ENCODE peak calls at places on chromosomes 7 and 10, in six cellular contexts. F, G, A, C, M and V are unnamed samples.

GRCh38 chr7:54781356-54781912 is 22.4 kb upstream of the SEC61G start:
- DNase-seq in F (no peak), G (no peak), A (no peak), C (no peak), M (no peak), V (no peak)

GRCh38 chr7:836429-836828 is 4.2 kb downstream of the SUN1 start:
- DNase-seq in F (peak), G (peak), A (no peak), C (no peak), M (no peak), V (peak)

GRCh38 chr10:50577681-50578350 is 45.9 kb downstream of the SGMS1 start:
- DNase-seq in F (no peak), G (peak), A (no peak), C (no peak), M (no peak), V (no peak)

GRCh38 chr7:39271386-39271785 is 293.7 kb downstream of the POU6F2 start:
- DNase-seq in F (peak), G (peak), A (peak), C (peak), M (no peak), V (no peak)

GRCh38 chr10:23543696-23544095 is 104.8 kb downstream of the OTUD1 start:
- DNase-seq in F (no peak), G (no peak), A (no peak), C (no peak), M (no peak), V (no peak)

GRCh38 chr7:39417642-39418041 is 148.6 kb upstream of the YAE1 start:
- DNase-seq in F (no peak), G (no peak), A (no peak), C (no peak), M (no peak), V (no peak)

GRCh38 chr10:28878236-28878970 is 201.1 kb downstream of the BAMBI start:
- DNase-seq in F (no peak), G (no peak), A (no peak), C (no peak), M (no peak), V (no peak)

GRCh38 chr10:14995964-14996565 is 36.9 kb downstream of the MEIG1 start:
- DNase-seq in F (no peak), G (no peak), A (no peak), C (no peak), M (no peak), V (no peak)

GRCh38 chr10:62082729-62083412 is 181.4 kb downstream of the ARID5B start:
- DNase-seq in F (no peak), G (no peak), A (no peak), C (no peak), M (no peak), V (no peak)

GRCh38 chr10:95847007-95847406 is 60.8 kb upstream of the CC2D2B start:
- DNase-seq in F (no peak), G (no peak), A (no peak), C (no peak), M (no peak), V (no peak)

GRCh38 chr7:135744938-135745701 is 3.5 kb downstream of the FAM180A start:
- DNase-seq in F (peak), G (no peak), A (no peak), C (no peak), M (peak), V (no peak)

GRCh38 chr7:103065666-103066065 is 8.9 kb downstream of the FBXL13 start:
- DNase-seq in F (peak), G (peak), A (peak), C (peak), M (no peak), V (peak)

GRCh38 chr10:57303567-57303966 is 942.5 kb upstream of the ZWINT start:
- DNase-seq in F (peak), G (no peak), A (no peak), C (no peak), M (no peak), V (no peak)

GRCh38 chr7:32879460-32879859 is 12.1 kb downstream of the KBTBD2 start:
- DNase-seq in F (no peak), G (no peak), A (no peak), C (no peak), M (no peak), V (no peak)

GRCh38 chr7:65339257-65339656 is 34.4 kb upstream of the ZNF92 start:
- DNase-seq in F (no peak), G (no peak), A (no peak), C (no peak), M (no peak), V (no peak)

GRCh38 chr10:92914478-92915066 is 66.3 kb downstream of the EXOC6 start:
- DNase-seq in F (peak), G (peak), A (no peak), C (peak), M (no peak), V (peak)

GRCh38 chr7:2003931-2004812 is 228.6 kb downstream of the MAD1L1 start:
- DNase-seq in F (no peak), G (no peak), A (peak), C (peak), M (no peak), V (no peak)

GRCh38 chr10:94902570-94902969 is 35.9 kb upstream of the CYP2C9 start:
- DNase-seq in F (peak), G (peak), A (no peak), C (no peak), M (no peak), V (no peak)

GRCh38 chr7:122311280-122311679 is 6.7 kb upstream of the FEZF1 start:
- DNase-seq in F (no peak), G (no peak), A (no peak), C (peak), M (no peak), V (peak)

GRCh38 chr7:26675143-26675887 is 189.1 kb downstream of the SKAP2 start:
- DNase-seq in F (peak), G (no peak), A (no peak), C (no peak), M (no peak), V (no peak)

GRCh38 chr7:106102387-106102966 is 9.6 kb downstream of the SYPL1 start:
- DNase-seq in F (no peak), G (no peak), A (no peak), C (no peak), M (no peak), V (no peak)

GRCh38 chr7:108448777-108449576 is 7.3 kb downstream of the NRCAM start:
- DNase-seq in F (no peak), G (no peak), A (no peak), C (no peak), M (no peak), V (no peak)

GRCh38 chr7:5302577-5302976 is 19.8 kb downstream of the SLC29A4 start:
- DNase-seq in F (no peak), G (no peak), A (no peak), C (no peak), M (no peak), V (no peak)

GRCh38 chr7:8212638-8213037 is 49.3 kb downstream of the ICA1 start:
- DNase-seq in F (no peak), G (no peak), A (no peak), C (peak), M (no peak), V (no peak)

GRCh38 chr7:36155811-36156361 is 2.8 kb downstream of the EEPD1 start:
- DNase-seq in F (no peak), G (peak), A (no peak), C (no peak), M (no peak), V (peak)
- TF ChIP-seq CTCF in F (no peak), G (no peak), A (no peak), C (no peak), M (no peak), V (no peak)

DNA sequence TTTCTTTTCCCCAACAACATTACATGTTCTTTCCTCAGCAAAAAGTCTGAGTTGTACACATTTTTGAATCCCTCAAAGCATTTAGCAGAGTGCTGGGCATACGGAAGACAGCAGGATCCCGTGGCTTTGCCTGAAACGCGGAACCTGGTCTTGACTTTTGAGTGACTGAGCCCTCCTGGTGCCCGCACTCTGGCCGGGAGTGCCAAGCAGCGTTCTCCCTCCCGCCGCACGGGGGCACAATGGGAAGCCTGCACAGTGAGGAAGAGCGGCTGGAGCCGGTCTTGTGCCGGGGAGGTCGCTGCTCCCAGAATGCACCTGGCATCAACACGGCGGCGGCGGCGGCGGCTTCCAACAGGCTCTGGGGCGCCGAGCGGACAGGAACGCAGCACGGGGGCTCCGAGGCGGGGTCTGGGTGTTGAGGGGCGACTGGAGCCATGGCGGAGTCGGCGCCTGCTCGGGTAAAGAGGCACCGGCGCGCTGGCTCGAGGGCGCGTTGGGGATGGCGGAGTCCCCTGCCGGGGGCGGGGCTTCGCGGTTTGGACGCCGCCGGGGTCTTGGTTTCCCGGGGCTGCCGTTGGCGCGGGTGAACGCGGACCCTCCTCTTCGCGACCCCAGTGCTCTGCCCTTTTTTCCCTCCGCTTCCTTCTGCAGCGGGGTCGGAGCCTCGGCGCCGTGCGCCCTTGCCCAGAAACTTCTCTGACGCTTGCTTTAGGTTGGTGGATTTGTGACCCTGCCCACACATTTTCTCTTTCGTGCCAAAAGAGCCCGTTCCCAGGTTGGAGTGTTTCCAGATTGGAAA is at the start of gene ZNF212:
- DNase-seq in F (peak), G (peak), A (peak), C (peak), M (peak), V (peak)
- TF ChIP-seq CTCF in F (peak), G (peak), A (peak), C (peak), M (peak), V (peak)

DNA sequence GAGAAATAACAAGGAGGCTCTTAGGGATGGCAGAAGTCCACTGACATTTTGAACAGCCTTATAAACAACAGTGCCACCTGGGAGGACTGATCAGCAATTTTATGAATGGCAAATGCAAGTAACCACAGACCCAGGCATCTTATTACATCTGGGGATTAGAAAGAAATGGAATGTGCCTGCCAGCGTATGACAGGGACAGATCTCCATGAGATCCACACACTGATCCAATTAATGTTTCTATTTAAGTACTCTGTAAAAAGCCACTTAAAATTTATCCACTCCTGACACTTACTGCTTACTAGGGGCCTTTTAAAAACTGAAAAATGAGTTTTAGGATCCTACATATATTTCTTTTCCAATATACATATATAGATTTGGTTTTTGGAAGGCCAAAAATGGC is 28.6 kb downstream of the PARD3 start:
- DNase-seq in F (no peak), G (no peak), A (no peak), C (no peak), M (peak), V (no peak)
- TF ChIP-seq CTCF in F (no peak), G (no peak), A (no peak), C (no peak), M (no peak), V (no peak)

GRCh38 chr7:23467281-23467680 is 3.0 kb downstream of the IGF2BP3 start:
- DNase-seq in F (peak), G (peak), A (no peak), C (no peak), M (no peak), V (no peak)

GRCh38 chr7:23458044-23458443 is 12.2 kb downstream of the IGF2BP3 start:
- DNase-seq in F (no peak), G (no peak), A (no peak), C (no peak), M (no peak), V (no peak)

GRCh38 chr7:23467731-23468720 is 2.3 kb downstream of the IGF2BP3 start:
- DNase-seq in F (peak), G (peak), A (no peak), C (peak), M (no peak), V (peak)

GRCh38 chr7:23468721-23469149 is 1.6 kb downstream of the IGF2BP3 start:
- DNase-seq in F (peak), G (peak), A (no peak), C (no peak), M (no peak), V (peak)

DNA sequence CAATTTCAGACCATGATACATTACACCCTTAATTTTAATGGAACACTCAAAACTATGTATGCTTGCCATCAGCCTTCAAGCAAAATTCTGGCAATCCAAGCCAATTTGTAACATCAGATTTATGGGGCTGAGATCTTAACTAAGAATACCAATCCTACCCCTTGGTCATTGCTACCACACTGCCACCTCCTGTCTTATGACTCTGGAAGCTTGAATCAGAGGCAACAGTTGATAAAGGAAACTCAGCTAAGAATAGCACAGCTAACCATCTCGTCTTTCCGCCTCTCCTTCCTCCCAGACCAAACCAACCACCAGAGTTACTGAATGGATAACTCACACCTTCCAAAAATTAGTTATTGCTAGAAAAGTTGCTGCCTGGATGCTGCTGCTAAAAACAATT is 7.4 kb downstream of the IGF2BP3 start:
- DNase-seq in F (peak), G (peak), A (no peak), C (no peak), M (peak), V (peak)
- TF ChIP-seq CTCF in F (no peak), G (peak), A (peak), C (no peak), M (peak), V (no peak)

DNA sequence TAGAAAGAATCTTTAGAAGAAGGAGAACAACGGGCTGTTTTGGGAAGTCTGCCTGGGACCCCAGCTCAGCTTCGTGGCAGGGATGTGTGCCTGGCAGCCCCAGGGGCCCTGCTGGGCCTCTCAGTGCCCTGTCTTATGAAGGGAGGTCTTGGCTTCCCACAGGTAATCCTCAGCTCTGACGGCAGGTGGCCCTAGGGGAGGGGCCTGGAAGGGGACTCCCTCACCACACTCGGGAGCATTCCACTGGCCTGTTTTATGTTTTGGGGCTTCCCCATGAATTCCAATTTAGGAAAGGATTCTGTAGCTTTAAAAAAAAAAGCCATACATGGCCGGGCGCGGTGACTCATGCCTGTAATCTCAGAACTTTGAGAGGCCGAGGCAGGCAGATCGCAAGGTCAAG is 3.0 kb upstream of the DMBT1 start:
- DNase-seq in F (peak), G (no peak), A (peak), C (no peak), M (no peak), V (no peak)
- TF ChIP-seq CTCF in F (no peak), G (no peak), A (no peak), C (no peak), M (no peak), V (no peak)

DNA sequence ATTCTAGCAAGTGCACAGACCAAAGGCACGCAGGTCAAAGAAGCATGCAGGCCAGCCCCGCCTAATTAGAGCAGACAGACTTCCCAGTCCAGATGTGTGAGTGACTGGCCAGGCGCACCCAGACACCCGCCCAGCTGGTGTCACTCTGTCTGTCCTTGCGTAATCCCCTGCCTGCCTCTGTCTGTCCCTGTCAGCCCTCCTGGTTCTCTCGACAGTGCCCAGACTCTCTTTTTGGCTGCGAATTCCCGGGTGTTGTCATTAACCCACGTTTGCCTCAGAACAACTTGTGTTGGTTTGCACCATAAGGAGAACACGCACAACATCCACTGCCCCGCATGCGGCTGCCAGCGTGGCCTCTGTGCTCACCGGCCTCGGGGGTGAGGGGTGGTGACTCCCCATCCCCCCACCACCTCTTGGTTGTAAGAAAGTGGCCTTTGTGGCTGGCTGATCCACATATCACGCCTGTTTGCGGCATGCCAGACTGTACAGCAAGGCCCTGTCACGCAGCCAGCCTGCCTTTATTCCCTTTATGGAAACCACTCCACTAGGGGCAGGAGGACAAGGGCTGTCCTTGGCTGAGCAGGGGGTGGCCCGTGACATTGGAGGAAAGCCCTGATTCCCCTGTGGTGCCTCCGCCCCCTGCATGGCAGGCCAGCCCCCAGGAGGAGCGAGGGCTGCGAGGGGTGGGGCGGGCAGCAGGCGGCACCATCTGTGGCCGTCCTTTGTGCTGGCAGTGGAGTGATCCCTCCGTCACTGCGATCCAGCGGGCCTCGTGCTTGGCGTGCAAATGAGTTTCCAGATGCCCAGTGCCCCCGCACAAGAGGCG is 72.8 kb upstream of the PPIF start:
- DNase-seq in F (peak), G (peak), A (peak), C (peak), M (no peak), V (no peak)
- TF ChIP-seq CTCF in F (no peak), G (no peak), A (peak), C (no peak), M (no peak), V (no peak)